ENCODE peak calls at places on chromosomes 2 and 18, in eight cellular contexts. N, O, B, F, C, D, A and J are unnamed samples.

GRCh38 chr2:191818725-191819333 is 28.1 kb downstream of the CAVIN2 start:
- DNase-seq in N (no peak), O (no peak), B (no peak), F (no peak), C (no peak), D (no peak), A (no peak), J (no peak)

GRCh38 chr2:199488772-199489400 is 31.1 kb upstream of the SATB2 start:
- DNase-seq in N (no peak), O (peak; percentile 47), B (peak; percentile 43), F (peak; percentile 31), C (no peak), D (peak; percentile 56), A (peak; percentile 68), J (peak; percentile 75)

GRCh38 chr2:54457326-54458023 is 1.3 kb downstream of the SPTBN1 start:
- DNase-seq in N (no peak), O (no peak), B (peak; percentile 35), F (no peak), C (peak; percentile 54), D (no peak), A (peak; percentile 65), J (peak; percentile 75)

GRCh38 chr2:26807788-26808460 is 22.1 kb downstream of the CENPA start:
- DNase-seq in N (no peak), O (no peak), B (no peak), F (no peak), C (no peak), D (no peak), A (no peak), J (peak; percentile 46)

GRCh38 chr18:13258792-13259385 is 40.3 kb downstream of the LDLRAD4 start:
- DNase-seq in N (no peak), O (no peak), B (no peak), F (no peak), C (no peak), D (no peak), A (no peak), J (no peak)

GRCh38 chr18:74507120-74507881 is 11.1 kb downstream of the CNDP2 start:
- DNase-seq in N (no peak), O (no peak), B (no peak), F (no peak), C (no peak), D (no peak), A (no peak), J (no peak)

GRCh38 chr2:112666764-112667122 is 21.0 kb downstream of the SLC20A1 start:
- DNase-seq in N (no peak), O (no peak), B (no peak), F (no peak), C (no peak), D (no peak), A (no peak), J (no peak)

GRCh38 chr2:100279586-100280534 is 42.4 kb downstream of the LONRF2 start:
- DNase-seq in N (no peak), O (no peak), B (no peak), F (no peak), C (no peak), D (no peak), A (no peak), J (no peak)

GRCh38 chr2:126657146-126657635 is 1.2 kb downstream of the GYPC start:
- DNase-seq in N (no peak), O (peak; percentile 96), B (peak; percentile 62), F (peak; percentile 41), C (peak; percentile 81), D (peak; percentile 95), A (no peak), J (no peak)

GRCh38 chr18:23228102-23229051 is 93.1 kb downstream of the CABLES1 start:
- DNase-seq in N (no peak), O (no peak), B (no peak), F (no peak), C (peak; percentile 62), D (peak; percentile 53), A (no peak), J (no peak)

GRCh38 chr18:3411854-3412268 is 38.1 kb upstream of the TGIF1 start:
- DNase-seq in N (no peak), O (no peak), B (peak; percentile 41), F (peak; percentile 7), C (no peak), D (no peak), A (no peak), J (no peak)

GRCh38 chr2:222610746-222611145 is 45.1 kb downstream of the FARSB start:
- DNase-seq in N (no peak), O (peak; percentile 25), B (no peak), F (no peak), C (no peak), D (peak; percentile 21), A (no peak), J (no peak)

GRCh38 chr2:106734165-106734564 is 151.8 kb downstream of the ST6GAL2 start:
- DNase-seq in N (no peak), O (no peak), B (no peak), F (no peak), C (no peak), D (no peak), A (no peak), J (no peak)

GRCh38 chr18:54672846-54673475 is 81.9 kb downstream of the DYNAP start:
- DNase-seq in N (peak; percentile 28), O (no peak), B (no peak), F (no peak), C (no peak), D (peak; percentile 31), A (no peak), J (no peak)

GRCh38 chr2:190802133-190802532 is 78.5 kb upstream of the GLS start:
- DNase-seq in N (no peak), O (no peak), B (no peak), F (no peak), C (no peak), D (no peak), A (no peak), J (peak; percentile 90)

GRCh38 chr2:47950340-47951280 is 44.3 kb upstream of the FBXO11 start:
- DNase-seq in N (no peak), O (peak; percentile 2), B (no peak), F (no peak), C (no peak), D (no peak), A (no peak), J (no peak)

GRCh38 chr18:76252880-76253279 is 242.2 kb downstream of the ZNF516 start:
- DNase-seq in N (no peak), O (no peak), B (no peak), F (no peak), C (no peak), D (peak; percentile 23), A (no peak), J (no peak)

GRCh38 chr18:55096261-55097026 is 137.2 kb upstream of the CCDC68 start:
- DNase-seq in N (no peak), O (peak; percentile 81), B (no peak), F (no peak), C (no peak), D (peak; percentile 82), A (peak; percentile 57), J (peak; percentile 25)

GRCh38 chr2:168816369-168816768 is 13.9 kb downstream of the NOSTRIN start:
- DNase-seq in N (no peak), O (peak; percentile 78), B (no peak), F (no peak), C (no peak), D (peak; percentile 85), A (no peak), J (no peak)